ENCODE peak calls at places on chromosomes 3 and 15, in six cellular contexts. T, N, U, V, R and L are unnamed samples.

GRCh38 chr3:59514865-59515482 is 465.1 kb upstream of the CFAP20DC start:
- DNase-seq in T (no peak), N (no peak), U (no peak), V (no peak), R (no peak), L (no peak)

GRCh38 chr15:32113224-32113623 is 82.9 kb downstream of the CHRNA7 start:
- DNase-seq in T (no peak), N (no peak), U (no peak), V (no peak), R (no peak), L (no peak)

GRCh38 chr3:76361010-76361409 is 575.7 kb upstream of the ZNF717 start:
- DNase-seq in T (no peak), N (no peak), U (no peak), V (no peak), R (no peak), L (no peak)

GRCh38 chr15:29121907-29122306 is 147.7 kb downstream of the NSMCE3 start:
- DNase-seq in T (no peak), N (no peak), U (no peak), V (no peak), R (no peak), L (no peak)

GRCh38 chr3:71498053-71498452 is 85.5 kb downstream of the FOXP1 start:
- DNase-seq in T (peak; percentile 93), N (no peak), U (no peak), V (peak; percentile 24), R (no peak), L (peak; percentile 63)

GRCh38 chr15:100338971-100339444 is 2.8 kb downstream of the ADAMTS17 start:
- DNase-seq in T (peak; percentile 20), N (peak; percentile 53), U (peak; percentile 24), V (no peak), R (peak; percentile 66), L (peak; percentile 78)

GRCh38 chr15:91054791-91055190 is 32.4 kb upstream of the VPS33B start:
- DNase-seq in T (no peak), N (no peak), U (no peak), V (no peak), R (no peak), L (no peak)

GRCh38 chr15:93929375-93930094 is 301.8 kb upstream of the MCTP2 start:
- DNase-seq in T (no peak), N (no peak), U (peak; percentile 60), V (peak; percentile 13), R (no peak), L (peak; percentile 35)

GRCh38 chr3:54427951-54428871 is 305.9 kb downstream of the CACNA2D3 start:
- DNase-seq in T (peak; percentile 85), N (peak; percentile 66), U (peak; percentile 76), V (peak; percentile 65), R (peak; percentile 73), L (peak; percentile 65)

GRCh38 chr3:50138266-50139230 is 16.6 kb upstream of the SEMA3F start:
- DNase-seq in T (no peak), N (no peak), U (no peak), V (no peak), R (peak; percentile 71), L (peak; percentile 63)

GRCh38 chr15:68578175-68578959 is 426 bp upstream of the CORO2B start:
- DNase-seq in T (peak; percentile 49), N (no peak), U (peak; percentile 71), V (peak; percentile 68), R (peak; percentile 77), L (peak; percentile 65)

DNA sequence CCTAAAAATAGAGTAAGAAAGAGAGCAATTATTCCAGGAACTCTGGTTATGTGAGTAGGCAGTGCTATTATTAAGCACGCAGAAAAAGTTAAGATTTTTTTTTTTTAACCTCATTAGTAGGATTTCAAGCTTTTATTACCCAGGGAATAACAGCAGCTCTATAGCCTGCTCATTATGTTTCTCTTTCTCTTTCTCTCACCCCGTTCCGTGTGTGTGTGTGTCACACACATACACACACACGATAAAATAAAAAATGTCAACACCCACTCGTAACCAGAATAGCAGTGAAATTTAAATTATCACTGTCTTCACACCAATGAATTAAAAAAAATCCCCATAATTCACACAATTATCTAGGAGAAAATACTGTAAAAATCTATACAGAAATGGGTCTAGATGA is 30.3 kb downstream of the GADL1 start:
- DNase-seq in T (no peak), N (no peak), U (no peak), V (no peak), R (no peak), L (no peak)
- H2AFZ ChIP-seq in T (no peak overlapping the region), N (no peak overlapping the region), U (no peak overlapping the region), V (no peak overlapping the region), R (peak overlapping the region; percentile 43), L (no peak overlapping the region)

DNA sequence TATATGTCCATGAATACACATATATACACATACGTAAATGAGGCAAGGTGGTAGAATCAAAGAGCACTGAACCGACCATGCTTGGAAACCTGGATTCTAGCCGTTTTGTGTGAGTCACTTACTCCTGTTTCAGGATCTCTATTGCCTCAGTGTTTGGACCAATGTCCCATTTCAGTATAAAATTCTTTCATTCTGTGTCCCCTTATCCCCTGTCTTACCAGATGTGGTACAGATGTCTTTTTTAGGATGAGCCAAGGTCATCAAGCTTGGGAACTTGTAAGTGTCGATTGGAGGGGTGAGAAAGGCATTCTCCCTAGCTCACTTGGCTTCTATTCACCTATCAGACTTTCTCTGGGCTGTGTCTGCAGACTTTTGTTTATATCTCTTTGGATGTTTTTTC is 139.9 kb upstream of the CHL1 start:
- DNase-seq in T (no peak), N (no peak), U (no peak), V (no peak), R (no peak), L (no peak)
- H3K14ac ChIP-seq in T (no peak overlapping the region), N (no peak overlapping the region), U (no peak overlapping the region), V (no peak overlapping the region), R (no peak overlapping the region), L (no peak overlapping the region)

GRCh38 chr3:48472673-48472922 is 26.1 kb downstream of the ATRIP start:
- DNase-seq in T (peak; percentile 73), N (no peak), U (no peak), V (no peak), R (no peak), L (no peak)

GRCh38 chr3:48475188-48475587 is 28.7 kb downstream of the ATRIP start:
- DNase-seq in T (no peak), N (no peak), U (no peak), V (no peak), R (no peak), L (no peak)

GRCh38 chr3:48472923-48473616 is 26.5 kb downstream of the ATRIP start:
- DNase-seq in T (peak; percentile 86), N (peak; percentile 84), U (peak; percentile 91), V (peak; percentile 98), R (peak; percentile 94), L (peak; percentile 98)

GRCh38 chr3:48474619-48475018 is 28.1 kb downstream of the ATRIP start:
- DNase-seq in T (peak; percentile 9), N (no peak), U (no peak), V (no peak), R (peak; percentile 81), L (peak; percentile 97)

GRCh38 chr3:48473617-48473952 is 27.0 kb downstream of the ATRIP start:
- DNase-seq in T (no peak), N (no peak), U (no peak), V (no peak), R (no peak), L (no peak)
- H2AFZ ChIP-seq in T (peak overlapping the region; percentile 55), N (peak overlapping the region; percentile 84), U (peak overlapping the region; percentile 95), V (peak overlapping the region; percentile 39), R (no peak overlapping the region), L (no peak overlapping the region)

GRCh38 chr3:197125601-197126000 is 96.0 kb upstream of the MELTF start:
- DNase-seq in T (no peak), N (no peak), U (peak; percentile 53), V (peak; percentile 64), R (no peak), L (no peak)
- H3K14ac ChIP-seq in T (no peak overlapping the region), N (no peak overlapping the region), U (no peak overlapping the region), V (no peak overlapping the region), R (no peak overlapping the region), L (no peak overlapping the region)

GRCh38 chr3:152245498-152246175 is 23.1 kb upstream of the MBNL1 start:
- DNase-seq in T (no peak), N (no peak), U (no peak), V (no peak), R (no peak), L (no peak)

GRCh38 chr3:152241142-152242067 is 27.3 kb upstream of the MBNL1 start:
- DNase-seq in T (no peak), N (no peak), U (no peak), V (peak; percentile 31), R (no peak), L (no peak)

GRCh38 chr3:152243301-152243711 is 25.4 kb upstream of the MBNL1 start:
- DNase-seq in T (no peak), N (no peak), U (no peak), V (no peak), R (no peak), L (no peak)

GRCh38 chr3:152244156-152244888 is 24.4 kb upstream of the MBNL1 start:
- DNase-seq in T (no peak), N (no peak), U (no peak), V (no peak), R (no peak), L (no peak)
- H2AFZ ChIP-seq in T (no peak overlapping the region), N (no peak overlapping the region), U (no peak overlapping the region), V (no peak overlapping the region), R (no peak overlapping the region), L (no peak overlapping the region)